ENCODE peak calls at places on chromosome 2, in five cellular contexts. F is HCT116, W is HepG2, L is K562, H is SK-N-SH. G is an unnamed sample. For H3K27me3 and H3K4me1, the result is how much of the 10 kb centered on the place peaks cover.

GRCh38 chr2:145036421-145036901 is 516.5 kb upstream of the ZEB2 start:
- DNase-seq in F (no peak), W (no peak), L (no peak), H (no peak), G (no peak)

GRCh38 chr2:43009448-43009847 is 217.0 kb downstream of the ZFP36L2 start:
- DNase-seq in F (no peak), W (no peak), L (no peak), H (no peak), G (no peak)

GRCh38 chr2:46460241-46460921 is 19.0 kb upstream of the TMEM247 start:
- DNase-seq in F (no peak), W (peak), L (no peak), H (peak), G (no peak)

GRCh38 chr2:130836501-130837174 is at the start of gene ARHGEF4:
- DNase-seq in F (peak), W (no peak), L (peak), H (peak), G (no peak)

GRCh38 chr2:98087447-98088065 is 589 bp downstream of the VWA3B start:
- DNase-seq in F (no peak), W (no peak), L (no peak), H (no peak), G (no peak)

GRCh38 chr2:109499549-109499948 is 114.2 kb downstream of the SEPTIN10 start:
- DNase-seq in F (no peak), W (no peak), L (no peak), H (peak), G (no peak)

GRCh38 chr2:207227062-207227748 is 61.5 kb upstream of the KLF7 start:
- DNase-seq in F (no peak), W (no peak), L (no peak), H (no peak), G (peak)

GRCh38 chr2:16773080-16773713 is 107.6 kb upstream of the CYRIA start:
- DNase-seq in F (peak), W (peak), L (peak), H (peak), G (peak)

GRCh38 chr2:203400805-203401585 is 72.8 kb downstream of the ABI2 start:
- DNase-seq in F (no peak), W (no peak), L (no peak), H (no peak), G (no peak)

GRCh38 chr2:43605851-43606250 is 10.0 kb upstream of the THADA start:
- DNase-seq in F (no peak), W (no peak), L (no peak), H (no peak), G (no peak)

GRCh38 chr2:56244911-56245530 is 61.2 kb downstream of the CCDC85A start:
- DNase-seq in F (no peak), W (no peak), L (no peak), H (no peak), G (no peak)

GRCh38 chr2:137672961-137673552 is 291.2 kb upstream of the HNMT start:
- DNase-seq in F (no peak), W (no peak), L (no peak), H (no peak), G (no peak)

GRCh38 chr2:23475473-23475872 is 90.5 kb downstream of the KLHL29 start:
- DNase-seq in F (no peak), W (no peak), L (no peak), H (no peak), G (no peak)

GRCh38 chr2:104766683-104767082 is 87.2 kb upstream of the POU3F3 start:
- DNase-seq in F (no peak), W (no peak), L (no peak), H (no peak), G (no peak)

GRCh38 chr2:109434351-109434750 is 179.4 kb downstream of the SEPTIN10 start:
- DNase-seq in F (no peak), W (no peak), L (no peak), H (no peak), G (no peak)

GRCh38 chr2:240791821-240792657 is 28.0 kb downstream of the KIF1A start:
- DNase-seq in F (no peak), W (no peak), L (no peak), H (no peak), G (no peak)

GRCh38 chr2:84478867-84479266 is 19.8 kb upstream of the SUCLG1 start:
- DNase-seq in F (no peak), W (no peak), L (no peak), H (no peak), G (no peak)

GRCh38 chr2:96877513-96878159 is 7.8 kb upstream of the SEMA4C start:
- DNase-seq in F (no peak), W (no peak), L (no peak), H (peak), G (no peak)

GRCh38 chr2:201886504-201886903 is 80.2 kb downstream of the CDK15 start:
- DNase-seq in F (peak), W (no peak), L (no peak), H (no peak), G (no peak)

GRCh38 chr2:65708129-65708528 is 275.7 kb upstream of the SPRED2 start:
- DNase-seq in F (no peak), W (no peak), L (no peak), H (no peak), G (no peak)

GRCh38 chr2:15043336-15044058 is 411.0 kb downstream of the LRATD1 start:
- DNase-seq in F (no peak), W (no peak), L (no peak), H (no peak), G (no peak)

GRCh38 chr2:45765847-45766254 is 114.4 kb downstream of the PRKCE start:
- DNase-seq in F (no peak), W (no peak), L (no peak), H (peak), G (no peak)

GRCh38 chr2:164243315-164243714 is 378.0 kb downstream of the GRB14 start:
- DNase-seq in F (no peak), W (no peak), L (no peak), H (no peak), G (no peak)

GRCh38 chr2:69090008-69090407 is 77.0 kb downstream of the ANTXR1 start:
- DNase-seq in F (no peak), W (no peak), L (no peak), H (no peak), G (no peak)

GRCh38 chr2:55031505-55031904 is 18.7 kb downstream of the RTN4 start:
- DNase-seq in F (no peak), W (no peak), L (no peak), H (no peak), G (no peak)

GRCh38 chr2:199405241-199405640 is 52.5 kb downstream of the SATB2 start:
- DNase-seq in F (peak), W (peak), L (peak), H (no peak), G (peak)

GRCh38 chr2:46632349-46632748 is 153.0 kb downstream of the TMEM247 start:
- DNase-seq in F (peak), W (peak), L (peak), H (peak), G (peak)

GRCh38 chr2:190698895-190699294 is 50.0 kb downstream of the NAB1 start:
- DNase-seq in F (no peak), W (peak), L (no peak), H (no peak), G (no peak)

GRCh38 chr2:21423854-21424253 is 300.1 kb downstream of the TDRD15 start:
- DNase-seq in F (no peak), W (no peak), L (no peak), H (no peak), G (no peak)

GRCh38 chr2:85133751-85134254 is 611 bp downstream of the TCF7L1 start:
- DNase-seq in F (no peak), W (no peak), L (no peak), H (peak), G (no peak)

DNA sequence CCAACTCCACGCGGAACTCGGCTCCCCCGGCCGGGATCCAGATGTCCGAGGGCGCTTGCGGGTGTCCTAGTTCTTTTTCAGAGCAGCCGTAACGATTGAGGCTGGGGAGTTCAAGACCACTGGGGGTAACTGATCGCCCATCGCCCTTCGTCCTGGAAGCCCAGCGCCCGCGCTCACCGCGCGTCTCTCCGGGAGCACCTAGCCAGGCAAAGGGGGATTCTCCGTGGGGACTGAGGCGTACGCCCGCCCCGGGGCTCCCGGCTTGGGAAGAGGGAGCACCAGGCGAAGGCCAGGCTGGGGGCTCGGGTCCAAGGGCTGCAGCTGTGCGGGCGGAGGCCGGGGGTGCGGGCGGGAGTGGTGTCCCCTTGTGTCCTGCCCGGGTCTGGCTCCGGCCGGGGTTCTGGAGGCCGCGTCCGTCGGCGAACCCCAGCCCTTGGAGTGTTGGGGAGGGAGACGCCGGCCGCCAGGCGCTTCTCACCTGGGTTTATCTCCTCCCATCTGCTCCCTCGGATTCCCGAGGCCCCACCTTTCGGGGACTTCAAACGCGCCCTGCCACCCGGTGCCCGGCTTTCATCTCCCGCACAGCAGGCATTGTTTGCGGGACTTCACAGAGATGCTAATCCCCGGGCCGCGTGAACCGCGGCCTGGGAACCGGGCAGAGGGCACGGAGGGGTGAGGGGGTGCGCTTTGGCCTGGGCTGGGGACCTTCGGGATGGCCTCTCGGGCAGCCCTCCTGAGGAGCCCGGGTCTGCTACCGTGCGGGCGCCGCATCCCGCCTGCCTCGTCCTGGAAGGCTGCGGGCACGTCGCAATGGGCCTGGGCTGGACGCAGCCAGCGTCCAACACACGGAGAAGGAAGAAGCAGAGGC is 4.9 kb upstream of the GBX2 start:
- DNase-seq in F (no peak), W (peak), L (no peak), H (peak), G (no peak)
- H3K27me3 ChIP-seq in F (under half), W (under half), L (under half), H (half or more), G (half or more)

GRCh38 chr2:175251425-175252041 is 70.0 kb upstream of the ATP5MC3 start:
- DNase-seq in F (peak), W (peak), L (peak), H (peak), G (peak)
- TF ChIP-seq YY1 in F (no peak), W (no peak), L (no peak), H (no peak), G (no peak)

DNA sequence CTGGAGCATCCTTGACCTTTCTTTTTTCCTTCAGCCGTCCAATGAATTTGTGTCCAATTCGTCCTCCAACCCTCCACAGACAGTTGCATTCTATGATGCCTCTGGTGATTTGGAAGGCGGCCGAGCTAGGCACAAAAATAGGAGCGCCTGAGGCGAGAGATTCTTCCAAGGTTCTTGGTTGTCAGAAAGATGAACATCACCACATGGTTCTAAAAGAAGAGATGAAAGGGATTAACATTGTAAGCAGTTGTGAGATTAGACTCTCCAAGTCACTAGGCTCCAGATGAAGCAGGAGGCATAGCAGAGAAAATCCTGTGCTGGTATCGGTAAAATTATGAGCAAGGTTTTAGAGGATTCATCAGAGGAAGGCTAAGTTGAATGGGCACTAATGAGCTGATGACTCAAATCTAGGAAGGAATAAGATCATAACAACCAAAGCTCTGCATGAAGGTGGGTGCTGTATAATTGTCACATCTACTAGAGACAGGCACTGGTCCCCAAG is 75.4 kb upstream of the MAP4K3 start:
- DNase-seq in F (no peak), W (no peak), L (no peak), H (no peak), G (no peak)
- H3K4me1 ChIP-seq in F (under half), W (half or more), L (under half), H (under half), G (under half)

DNA sequence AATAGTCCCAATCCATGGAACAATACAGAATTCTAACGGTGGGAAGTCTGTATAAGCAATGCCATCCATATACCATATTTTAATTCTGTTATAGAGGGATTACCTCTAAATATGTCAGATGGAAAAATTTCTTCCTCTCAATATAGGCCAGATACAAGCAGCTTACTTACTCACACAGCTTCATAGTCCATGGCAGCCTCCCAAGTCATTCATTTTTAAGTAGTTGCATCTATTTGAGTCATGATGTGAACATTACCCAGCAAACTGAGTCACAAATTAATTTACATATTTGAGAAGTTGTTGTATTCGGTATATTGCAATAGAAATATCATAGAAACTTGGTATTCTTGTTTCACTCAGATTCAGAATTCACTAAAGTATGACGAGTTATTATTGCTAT is 20.3 kb downstream of the TBR1 start:
- DNase-seq in F (no peak), W (no peak), L (no peak), H (no peak), G (no peak)
- H3K27me3 ChIP-seq in F (under half), W (under half), L (under half), H (under half), G (under half)

GRCh38 chr2:118492335-118492734 is 355.1 kb downstream of the EN1 start:
- DNase-seq in F (peak), W (peak), L (peak), H (no peak), G (no peak)
- TF ChIP-seq YY1 in F (no peak), W (no peak), L (no peak), H (no peak), G (no peak)